ENCODE peak calls at places on chromosome 11, in five cellular contexts. H is mesothelial cell of epicardium, R is lower leg skin, K is hypothalamus, G is Caco-2. X is an unnamed sample.

GRCh38 chr11:116175707-116176106 is 597.1 kb downstream of the BUD13 start:
- DNase-seq in H (no peak), R (no peak), K (no peak), G (no peak), X (no peak)

GRCh38 chr11:2417856-2418705 is 17.5 kb downstream of the TSSC4 start:
- DNase-seq in H (no peak), R (no peak), K (no peak), G (no peak), X (no peak)

GRCh38 chr11:9982796-9983579 is 311.0 kb downstream of the SBF2 start:
- DNase-seq in H (no peak), R (no peak), K (no peak), G (peak), X (peak)

GRCh38 chr11:114293201-114293711 is 2.9 kb upstream of the NNMT start:
- DNase-seq in H (no peak), R (no peak), K (no peak), G (no peak), X (no peak)

GRCh38 chr11:13339196-13340153 is 61.9 kb downstream of the BMAL1 start:
- DNase-seq in H (no peak), R (no peak), K (no peak), G (no peak), X (no peak)

GRCh38 chr11:9775393-9775780 is 111.5 kb downstream of the SWAP70 start:
- DNase-seq in H (no peak), R (peak), K (no peak), G (no peak), X (no peak)

GRCh38 chr11:129372609-129373488 is 2.8 kb upstream of the BARX2 start:
- DNase-seq in H (peak), R (no peak), K (no peak), G (no peak), X (no peak)

GRCh38 chr11:10550988-10551657 is 10.1 kb upstream of the RNF141 start:
- DNase-seq in H (no peak), R (no peak), K (no peak), G (no peak), X (peak)

GRCh38 chr11:1473011-1473628 is 13.5 kb downstream of the MOB2 start:
- DNase-seq in H (no peak), R (no peak), K (no peak), G (no peak), X (no peak)

GRCh38 chr11:126410649-126411048 is 55.2 kb downstream of the ST3GAL4 start:
- DNase-seq in H (no peak), R (no peak), K (no peak), G (no peak), X (no peak)

GRCh38 chr11:93528757-93529639 is 14.2 kb downstream of the SMCO4 start:
- DNase-seq in H (no peak), R (no peak), K (no peak), G (no peak), X (no peak)

X was measured in HepG2.